ENCODE peak calls at places on chromosome 3, in seven cellular contexts. F is HCT116, W is K562, U is SK-N-SH, E is H1, X is HepG2, A is GM12878. R is an unnamed sample.
A peak's percentile ranks its signal among the peaks of the same experiment; 100 is the strongest.

GRCh38 chr3:53594276-53594675 is 99.9 kb downstream of the CACNA1D start:
- DNase-seq in X (no peak), U (no peak), E (no peak), A (no peak), F (no peak), W (no peak), R (no peak)

GRCh38 chr3:104392327-104392726 is 974.4 kb upstream of the ALCAM start:
- DNase-seq in E (no peak), F (no peak), A (no peak), X (peak; percentile 4), U (no peak), W (no peak), R (peak; percentile 4)

GRCh38 chr3:107739227-107739626 is 216.5 kb downstream of the BBX start:
- DNase-seq in U (no peak), A (no peak), X (no peak), E (no peak), F (no peak), W (no peak), R (no peak)

GRCh38 chr3:118742760-118743159 is 291.9 kb downstream of the IGSF11 start:
- DNase-seq in X (no peak), W (no peak), E (no peak), U (no peak), A (no peak), F (no peak), R (no peak)

GRCh38 chr3:170633573-170633972 is 47.7 kb upstream of the SLC7A14 start:
- DNase-seq in U (no peak), F (no peak), A (no peak), W (peak; percentile 19), X (no peak), E (no peak), R (no peak)

GRCh38 chr3:139533781-139534443 is 5.6 kb downstream of the RBP1 start:
- DNase-seq in U (peak; percentile 71), A (no peak), X (peak; percentile 35), F (peak; percentile 69), E (no peak), W (peak; percentile 18), R (no peak)

GRCh38 chr3:79367066-79367465 is 400.7 kb downstream of the ROBO1 start:
- DNase-seq in W (no peak), E (no peak), X (no peak), F (no peak), A (no peak), U (no peak), R (no peak)

GRCh38 chr3:126161309-126161708 is 19.1 kb downstream of the ALDH1L1 start:
- DNase-seq in W (no peak), A (no peak), F (no peak), E (no peak), U (no peak), X (no peak), R (no peak)

GRCh38 chr3:45646051-45646585 is 43.1 kb upstream of the SACM1L start:
- DNase-seq in W (no peak), F (no peak), X (peak; percentile 46), E (no peak), U (no peak), A (no peak), R (no peak)

GRCh38 chr3:53999725-54000124 is 108.1 kb upstream of the SELENOK start:
- DNase-seq in A (no peak), X (no peak), W (no peak), U (no peak), E (no peak), F (no peak), R (no peak)

GRCh38 chr3:150407818-150408231 is 273 bp upstream of the TSC22D2 start:
- DNase-seq in U (no peak), W (peak; percentile 91), F (peak; percentile 22), X (no peak), A (no peak), E (no peak), R (no peak)

GRCh38 chr3:75981401-75981800 is 196.1 kb upstream of the ZNF717 start:
- DNase-seq in U (no peak), E (no peak), A (no peak), F (no peak), X (no peak), W (no peak), R (no peak)

GRCh38 chr3:117045143-117045542 is 335.6 kb downstream of the TUSC7 start:
- DNase-seq in E (peak; percentile 62), X (no peak), A (no peak), U (no peak), W (no peak), F (no peak), R (no peak)

GRCh38 chr3:42035007-42035406 is 56.1 kb upstream of the TRAK1 start:
- DNase-seq in U (no peak), A (no peak), E (no peak), W (no peak), F (no peak), X (no peak), R (no peak)

GRCh38 chr3:42035816-42036482 is 55.2 kb upstream of the TRAK1 start:
- DNase-seq in A (no peak), F (no peak), W (no peak), E (no peak), U (no peak), X (no peak), R (no peak)

GRCh38 chr3:42033741-42034140 is 57.4 kb upstream of the TRAK1 start:
- DNase-seq in X (no peak), W (no peak), F (no peak), A (no peak), U (no peak), E (no peak), R (no peak)

GRCh38 chr3:42031808-42032475 is 59.2 kb upstream of the TRAK1 start:
- DNase-seq in E (no peak), X (no peak), F (no peak), W (no peak), A (no peak), U (no peak), R (no peak)

DNA sequence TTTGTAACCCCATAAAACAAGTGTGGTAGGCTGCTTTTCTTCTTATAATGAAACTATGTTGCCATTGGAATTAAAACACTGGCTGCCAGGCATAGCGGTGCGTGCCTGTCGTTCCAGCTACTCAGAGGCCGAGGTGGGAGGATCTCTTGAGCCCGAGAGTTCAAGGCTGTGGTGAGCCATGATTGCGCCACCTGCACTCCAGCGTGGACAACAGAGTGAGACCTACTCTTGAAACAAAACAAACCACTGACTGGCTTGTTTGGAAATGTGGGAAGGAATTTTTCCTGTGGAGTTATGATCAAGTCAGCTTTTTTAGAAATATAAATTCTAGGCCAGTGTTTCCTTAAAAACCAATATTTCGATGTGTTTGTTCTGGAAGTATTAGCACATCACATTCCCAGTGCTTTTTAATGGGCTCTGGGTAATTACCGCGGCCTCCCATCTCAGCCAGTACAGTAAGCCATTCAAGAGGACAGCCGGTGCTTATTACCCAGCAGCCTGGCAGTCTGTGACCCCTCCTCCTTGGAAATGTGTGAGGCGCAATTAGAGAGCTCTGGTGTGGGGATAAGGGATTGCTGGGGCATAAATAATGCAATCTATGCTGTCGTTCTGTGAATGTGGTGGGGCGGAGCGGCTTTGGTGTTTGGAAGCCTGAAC is 58.3 kb upstream of the TRAK1 start:
- DNase-seq in A (no peak), U (peak; percentile 62), E (no peak), W (no peak), F (no peak), X (peak; percentile 95), R (no peak)
- TF ChIP-seq JUND in A (no peak), U (no peak), E (no peak), W (no peak), F (no peak), X (no peak), R (no peak)

GRCh38 chr3:11212301-11212613 is 58.0 kb downstream of the HRH1 start:
- DNase-seq in F (peak; percentile 13), W (no peak), X (no peak), U (no peak), E (no peak), A (no peak), R (no peak)
- TF ChIP-seq JUND in F (peak; percentile 32), W (no peak), X (no peak), U (peak; percentile 80), E (no peak), A (no peak), R (no peak)

GRCh38 chr3:184772667-184773272 is 39.2 kb upstream of the VPS8 start:
- DNase-seq in U (no peak), X (no peak), F (no peak), A (no peak), E (no peak), W (no peak), R (no peak)

GRCh38 chr3:184777566-184778356 is 34.2 kb upstream of the VPS8 start:
- DNase-seq in W (peak; percentile 82), U (peak; percentile 91), X (peak; percentile 83), F (peak; percentile 91), A (peak; percentile 30), E (peak; percentile 57), R (peak; percentile 97)

GRCh38 chr3:184773341-184774186 is 38.4 kb upstream of the VPS8 start:
- DNase-seq in X (no peak), U (peak; percentile 77), F (no peak), W (no peak), A (no peak), E (no peak), R (no peak)

GRCh38 chr3:184776916-184777315 is 35.0 kb upstream of the VPS8 start:
- DNase-seq in U (no peak), A (no peak), F (no peak), X (no peak), W (no peak), E (no peak), R (no peak)

DNA sequence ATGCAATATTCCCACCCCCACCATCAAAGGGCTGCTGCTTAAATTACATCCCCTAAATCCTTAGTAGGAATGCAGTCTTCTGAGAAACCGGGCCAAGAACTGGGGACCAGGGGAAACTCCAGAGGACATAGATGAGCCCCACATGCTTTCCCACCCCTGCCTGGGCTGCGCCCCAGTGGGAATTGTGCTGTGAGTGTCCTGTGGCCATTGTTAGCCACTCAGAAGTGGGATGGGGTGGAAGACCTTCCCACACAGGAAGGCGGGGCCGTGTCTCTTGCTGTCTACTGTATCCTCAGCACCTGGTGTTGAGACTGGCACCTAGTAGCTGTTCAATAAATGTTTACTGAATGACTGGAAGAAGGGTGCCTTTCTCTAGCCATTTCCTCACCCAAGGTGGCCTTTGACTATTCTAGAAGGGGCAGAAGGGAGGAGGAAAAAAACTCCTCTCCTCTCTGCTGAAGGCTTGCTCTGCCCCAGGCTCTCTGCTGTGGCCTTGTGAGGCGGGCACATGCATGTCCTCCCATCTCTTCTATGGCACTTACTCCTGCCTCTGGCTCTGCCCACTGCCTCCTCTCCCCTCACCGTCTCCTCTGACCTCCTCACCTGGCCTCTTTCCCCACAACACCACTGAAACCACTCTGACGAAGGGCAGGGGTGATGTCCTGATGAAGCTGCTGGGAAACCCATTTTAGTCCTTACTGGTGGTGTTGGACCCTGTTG is 36.8 kb upstream of the VPS8 start:
- DNase-seq in E (no peak), U (no peak), W (no peak), X (no peak), F (no peak), A (no peak), R (no peak)
- TF ChIP-seq JUND in E (no peak), U (no peak), W (no peak), X (no peak), F (no peak), A (no peak), R (no peak)

DNA sequence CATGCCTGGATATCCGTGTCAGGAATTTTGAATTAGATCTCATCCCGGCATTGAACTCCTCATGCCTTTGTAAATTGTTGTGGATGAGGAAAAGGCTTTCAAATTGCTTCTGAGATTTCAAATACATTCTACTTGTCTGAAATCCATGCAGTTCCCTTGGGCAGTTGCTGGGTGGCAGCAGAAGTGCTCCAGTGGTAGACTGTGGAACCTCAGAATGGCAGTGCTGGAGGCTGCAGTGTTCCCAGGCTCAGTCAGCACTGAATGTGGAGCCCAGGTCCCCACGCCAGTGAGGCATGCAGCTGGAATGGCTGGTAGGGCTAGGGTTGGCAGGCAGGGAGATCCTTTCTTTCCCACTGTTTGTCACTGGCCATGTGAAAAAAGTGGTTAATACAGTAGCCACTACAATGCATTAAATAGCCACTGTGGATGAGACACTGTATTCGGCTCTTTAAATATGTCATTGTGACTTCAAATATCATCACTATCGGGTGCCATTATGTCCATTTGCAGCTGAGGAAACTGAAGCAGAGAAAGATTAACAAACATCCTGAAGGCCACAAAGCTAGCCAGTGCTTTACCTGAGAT is 98.6 kb downstream of the TPRG1 start:
- DNase-seq in E (peak; percentile 33), A (no peak), X (peak; percentile 47), W (no peak), U (no peak), F (peak; percentile 73), R (peak; percentile 36)
- TF ChIP-seq JUND in E (no peak), A (no peak), X (no peak), W (no peak), U (no peak), F (no peak), R (no peak)